ENCODE peak calls at places on chromosomes 13 and 19, in nine cellular contexts. I, N, S, Y, Q, J, T, G and D are unnamed samples.

GRCh38 chr13:36154567-36155231 is 23.5 kb upstream of the DCLK1 start:
- DNase-seq in I (peak; percentile 62), N (peak; percentile 70), S (peak; percentile 54), Y (no peak), Q (no peak), J (no peak), T (no peak), G (no peak), D (no peak)

GRCh38 chr13:99651016-99651415 is 149.7 kb downstream of the TM9SF2 start:
- DNase-seq in I (no peak), N (no peak), S (no peak), Y (no peak), Q (no peak), J (no peak), T (no peak), G (no peak), D (no peak)

GRCh38 chr13:43546260-43546659 is 240.5 kb downstream of the ENOX1 start:
- DNase-seq in I (peak; percentile 58), N (peak; percentile 51), S (peak; percentile 82), Y (peak; percentile 59), Q (no peak), J (no peak), T (no peak), G (no peak), D (no peak)

GRCh38 chr13:83057119-83057518 is 825.2 kb downstream of the SLITRK1 start:
- DNase-seq in I (no peak), N (no peak), S (no peak), Y (no peak), Q (no peak), J (peak; percentile 23), T (no peak), G (no peak), D (no peak)

GRCh38 chr13:99528547-99528946 is 27.3 kb downstream of the TM9SF2 start:
- DNase-seq in I (no peak), N (peak; percentile 43), S (no peak), Y (no peak), Q (no peak), J (no peak), T (no peak), G (no peak), D (peak; percentile 19)

GRCh38 chr13:110301606-110302131 is 5.3 kb downstream of the COL4A1 start:
- DNase-seq in I (no peak), N (no peak), S (peak; percentile 19), Y (no peak), Q (no peak), J (peak; percentile 79), T (peak; percentile 56), G (no peak), D (no peak)

GRCh38 chr13:20647758-20648157 is 55.7 kb upstream of the IL17D start:
- DNase-seq in I (no peak), N (no peak), S (no peak), Y (no peak), Q (no peak), J (no peak), T (no peak), G (no peak), D (no peak)

GRCh38 chr19:54207908-54208783 is 7.5 kb downstream of the RPS9 start:
- DNase-seq in I (no peak), N (no peak), S (peak; percentile 80), Y (peak; percentile 82), Q (peak; percentile 97), J (peak; percentile 72), T (peak; percentile 88), G (peak; percentile 59), D (no peak)

GRCh38 chr19:2602391-2603181 is 99.9 kb downstream of the GNG7 start:
- DNase-seq in I (peak; percentile 87), N (peak; percentile 69), S (peak; percentile 89), Y (peak; percentile 88), Q (peak; percentile 81), J (peak; percentile 96), T (peak; percentile 95), G (peak; percentile 81), D (peak; percentile 81)

GRCh38 chr13:36888645-36889044 is 31.4 kb downstream of the SMAD9 start:
- DNase-seq in I (no peak), N (no peak), S (no peak), Y (no peak), Q (no peak), J (no peak), T (no peak), G (no peak), D (no peak)

GRCh38 chr13:46168341-46168740 is 13.6 kb downstream of the LCP1 start:
- DNase-seq in I (no peak), N (no peak), S (peak; percentile 28), Y (no peak), Q (peak; percentile 77), J (no peak), T (no peak), G (no peak), D (no peak)

GRCh38 chr13:26759907-26760834 is at the start of gene GPR12:
- DNase-seq in I (peak; percentile 66), N (peak; percentile 22), S (no peak), Y (no peak), Q (no peak), J (no peak), T (no peak), G (no peak), D (peak; percentile 10)

GRCh38 chr19:16637535-16637934 is 9.5 kb upstream of the MED26 start:
- DNase-seq in I (no peak), N (no peak), S (no peak), Y (no peak), Q (no peak), J (no peak), T (no peak), G (no peak), D (no peak)

GRCh38 chr19:10842788-10843187 is 5.4 kb upstream of the C19orf38 start:
- DNase-seq in I (no peak), N (no peak), S (no peak), Y (no peak), Q (no peak), J (no peak), T (no peak), G (no peak), D (no peak)

GRCh38 chr13:99830931-99831330 is 140.6 kb downstream of the ZIC5 start:
- DNase-seq in I (no peak), N (no peak), S (no peak), Y (no peak), Q (no peak), J (no peak), T (no peak), G (no peak), D (no peak)

GRCh38 chr19:41577144-41577830 is 1.3 kb downstream of the CEACAM21 start:
- DNase-seq in I (no peak), N (no peak), S (no peak), Y (no peak), Q (no peak), J (no peak), T (peak; percentile 53), G (no peak), D (no peak)

GRCh38 chr13:36329355-36329754 is 16.8 kb downstream of the SPART start:
- DNase-seq in I (no peak), N (no peak), S (no peak), Y (no peak), Q (no peak), J (no peak), T (no peak), G (no peak), D (no peak)

GRCh38 chr19:19788015-19788414 is 33.5 kb downstream of the ZNF506 start:
- DNase-seq in I (no peak), N (no peak), S (no peak), Y (no peak), Q (no peak), J (no peak), T (no peak), G (no peak), D (no peak)

DNA sequence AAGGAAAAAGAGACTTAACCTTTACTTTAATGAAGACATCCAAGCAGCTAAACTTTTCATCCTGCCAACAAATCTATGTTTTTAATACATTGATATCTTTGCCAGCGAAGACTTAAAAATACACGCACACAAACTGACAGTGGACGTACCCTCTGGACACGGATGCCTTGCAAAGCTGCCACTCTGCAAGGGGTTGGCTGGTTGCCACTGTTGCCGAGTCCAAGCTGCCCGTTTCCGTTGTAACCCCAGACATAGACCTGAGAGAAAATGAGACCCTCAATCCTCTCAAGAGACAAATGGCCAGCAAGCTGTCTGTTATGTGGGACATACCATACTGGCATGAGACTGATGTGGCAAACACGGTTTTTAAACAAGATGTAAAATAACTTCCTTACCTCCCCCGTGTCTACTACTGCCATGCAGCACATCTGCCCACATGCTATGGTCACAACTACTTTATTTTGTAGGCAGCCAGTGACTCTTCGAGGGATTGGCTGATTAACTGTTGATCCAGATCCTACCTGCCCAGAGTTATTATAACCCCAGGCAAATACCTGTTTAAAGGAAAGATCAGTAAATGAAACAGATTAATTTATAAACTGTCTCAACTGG is 21.2 kb downstream of the RCBTB2 start:
- DNase-seq in I (no peak), N (no peak), S (peak; percentile 60), Y (no peak), Q (no peak), J (no peak), T (no peak), G (no peak), D (no peak)
- H3K4me3 ChIP-seq in I (no peak overlapping the region), N (no peak overlapping the region), S (peak overlapping the region; percentile 19), Y (no peak overlapping the region), Q (no peak overlapping the region), J (no peak overlapping the region), T (peak overlapping the region; percentile 17), G (no peak overlapping the region), D (no peak overlapping the region)

GRCh38 chr13:97283888-97284287 is 61.8 kb downstream of the MBNL2 start:
- DNase-seq in I (no peak), N (no peak), S (no peak), Y (no peak), Q (no peak), J (no peak), T (no peak), G (no peak), D (no peak)
- H3K4me1 ChIP-seq in I (peaks cover 52% of the 10 kb centered on the region), N (no peaks in the 10 kb centered on the region), S (peaks cover 44% of the 10 kb centered on the region), Y (peaks cover 16% of the 10 kb centered on the region), Q (peaks cover 29% of the 10 kb centered on the region), J (peaks cover 26% of the 10 kb centered on the region), T (no peaks in the 10 kb centered on the region), G (peaks cover 7% of the 10 kb centered on the region), D (peaks cover 7% of the 10 kb centered on the region)

DNA sequence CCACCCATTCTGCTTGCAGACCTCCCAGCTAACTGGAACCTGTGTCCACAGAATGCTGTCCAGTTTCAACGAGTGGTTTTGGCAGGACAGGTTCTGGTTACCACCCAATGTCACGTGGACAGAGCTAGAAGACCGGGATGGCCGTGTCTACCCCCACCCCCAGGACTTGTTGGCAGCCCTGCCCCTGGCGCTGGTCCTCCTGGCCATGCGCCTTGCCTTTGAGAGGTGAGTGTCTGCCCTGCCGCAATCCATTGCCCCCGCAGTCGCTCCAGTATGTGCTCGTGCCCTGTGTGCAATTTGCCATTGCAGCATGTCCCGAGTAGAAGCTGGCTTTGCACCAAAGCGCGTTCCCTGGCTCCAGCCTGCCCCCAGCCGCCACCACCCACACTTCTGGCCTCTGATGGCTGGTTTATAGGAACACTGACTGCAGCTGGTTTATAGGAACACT is 41.9 kb downstream of the CERS4 start:
- DNase-seq in I (no peak), N (no peak), S (peak; percentile 94), Y (peak; percentile 66), Q (peak; percentile 92), J (peak; percentile 38), T (peak; percentile 90), G (no peak), D (peak; percentile 24)
- TF ChIP-seq CTCF in I (no peak), N (peak; percentile 11), S (peak; percentile 48), Y (no peak), Q (no peak), J (no peak), T (no peak), G (no peak), D (no peak)

DNA sequence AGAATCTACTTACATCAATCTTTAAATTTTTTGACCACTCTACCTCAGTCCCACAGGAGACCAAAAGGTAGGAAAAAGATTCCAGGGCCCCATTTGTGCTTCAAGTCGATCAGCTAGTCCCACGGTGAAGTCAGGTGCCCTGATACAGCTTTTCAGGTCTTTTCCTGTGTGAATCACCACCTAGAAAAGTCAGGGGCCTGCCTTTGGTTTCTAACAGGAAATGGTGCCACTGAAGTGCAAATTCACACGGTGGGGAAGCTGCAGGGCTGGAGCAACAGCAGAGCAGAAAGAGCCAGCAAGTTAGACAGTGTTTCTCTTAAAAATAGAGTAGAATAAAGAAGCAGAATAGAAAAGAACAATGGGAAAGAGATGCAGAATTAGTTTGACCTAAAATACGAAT is 107.5 kb downstream of the KLF12 start:
- DNase-seq in I (no peak), N (peak; percentile 41), S (no peak), Y (no peak), Q (peak; percentile 27), J (peak; percentile 42), T (no peak), G (no peak), D (peak; percentile 25)
- H3K4me3 ChIP-seq in I (no peak overlapping the region), N (peak overlapping the region; percentile 8), S (no peak overlapping the region), Y (no peak overlapping the region), Q (no peak overlapping the region), J (no peak overlapping the region), T (no peak overlapping the region), G (no peak overlapping the region), D (no peak overlapping the region)